ENCODE peak calls at places on chromosomes 3 and 15, in four cellular contexts. One of them, this sample, is unnamed.

GRCh38 chr3:44992555-44993470 is 16.8 kb downstream of the EXOSC7 start:
- DNase-seq in GM12878: no peak
- DNase-seq in CD8-positive, alpha-beta T cell: no peak
- DNase-seq in pancreas: no peak
- DNase-seq in this sample: no peak

GRCh38 chr15:100835626-100836025 is 44.0 kb upstream of the ALDH1A3 start:
- DNase-seq in GM12878: no peak
- DNase-seq in CD8-positive, alpha-beta T cell: no peak
- DNase-seq in pancreas: no peak
- DNase-seq in this sample: no peak

GRCh38 chr15:47378527-47378926 is 338.8 kb upstream of the SEMA6D start:
- DNase-seq in GM12878: no peak
- DNase-seq in CD8-positive, alpha-beta T cell: no peak
- DNase-seq in pancreas: no peak
- DNase-seq in this sample: no peak

GRCh38 chr3:23809840-23810341 is 4.1 kb downstream of the UBE2E1 start:
- DNase-seq in GM12878: no peak
- DNase-seq in CD8-positive, alpha-beta T cell: no peak
- DNase-seq in pancreas: no peak
- DNase-seq in this sample: no peak

GRCh38 chr3:197847866-197848401 is 56.9 kb downstream of the LRCH3 start:
- DNase-seq in GM12878: peak; percentile 58
- DNase-seq in CD8-positive, alpha-beta T cell: no peak
- DNase-seq in pancreas: no peak
- DNase-seq in this sample: no peak

GRCh38 chr15:26892678-26893077 is 25.8 kb downstream of the GABRA5 start:
- DNase-seq in GM12878: no peak
- DNase-seq in CD8-positive, alpha-beta T cell: no peak
- DNase-seq in pancreas: no peak
- DNase-seq in this sample: no peak

GRCh38 chr15:81160312-81161214 is 26.5 kb downstream of the CFAP161 start:
- DNase-seq in GM12878: no peak
- DNase-seq in CD8-positive, alpha-beta T cell: no peak
- DNase-seq in pancreas: no peak
- DNase-seq in this sample: no peak

GRCh38 chr3:171446801-171447578 is 13.2 kb downstream of the TNIK start:
- DNase-seq in GM12878: no peak
- DNase-seq in CD8-positive, alpha-beta T cell: no peak
- DNase-seq in pancreas: peak; percentile 30
- DNase-seq in this sample: no peak

GRCh38 chr15:94297543-94297942 is 66.2 kb downstream of the MCTP2 start:
- DNase-seq in GM12878: no peak
- DNase-seq in CD8-positive, alpha-beta T cell: no peak
- DNase-seq in pancreas: no peak
- DNase-seq in this sample: no peak

GRCh38 chr3:174331095-174331802 is 527.9 kb upstream of the NAALADL2 start:
- DNase-seq in GM12878: no peak
- DNase-seq in CD8-positive, alpha-beta T cell: no peak
- DNase-seq in pancreas: no peak
- DNase-seq in this sample: no peak

GRCh38 chr3:177810162-177810623 is 612.9 kb upstream of the TBL1XR1 start:
- DNase-seq in GM12878: no peak
- DNase-seq in CD8-positive, alpha-beta T cell: no peak
- DNase-seq in pancreas: no peak
- DNase-seq in this sample: no peak

GRCh38 chr15:71678191-71678590 is 132.2 kb upstream of the NR2E3 start:
- DNase-seq in GM12878: no peak
- DNase-seq in CD8-positive, alpha-beta T cell: no peak
- DNase-seq in pancreas: no peak
- DNase-seq in this sample: no peak

GRCh38 chr3:179181993-179182551 is 33.9 kb downstream of the PIK3CA start:
- DNase-seq in GM12878: no peak
- DNase-seq in CD8-positive, alpha-beta T cell: no peak
- DNase-seq in pancreas: no peak
- DNase-seq in this sample: no peak

GRCh38 chr3:52891164-52891563 is 6.2 kb downstream of the STIMATE start:
- DNase-seq in GM12878: no peak
- DNase-seq in CD8-positive, alpha-beta T cell: no peak
- DNase-seq in pancreas: no peak
- DNase-seq in this sample: peak; percentile 32

GRCh38 chr3:57681691-57682090 is 11.2 kb downstream of the DENND6A start:
- DNase-seq in GM12878: no peak
- DNase-seq in CD8-positive, alpha-beta T cell: no peak
- DNase-seq in pancreas: no peak
- DNase-seq in this sample: no peak
- H3K36me3 ChIP-seq in GM12878: no peaks in the 10 kb centered on the region
- H3K36me3 ChIP-seq in CD8-positive, alpha-beta T cell: no peaks in the 10 kb centered on the region
- H3K36me3 ChIP-seq in pancreas: no peaks in the 10 kb centered on the region
- H3K36me3 ChIP-seq in this sample: no peaks in the 10 kb centered on the region

DNA sequence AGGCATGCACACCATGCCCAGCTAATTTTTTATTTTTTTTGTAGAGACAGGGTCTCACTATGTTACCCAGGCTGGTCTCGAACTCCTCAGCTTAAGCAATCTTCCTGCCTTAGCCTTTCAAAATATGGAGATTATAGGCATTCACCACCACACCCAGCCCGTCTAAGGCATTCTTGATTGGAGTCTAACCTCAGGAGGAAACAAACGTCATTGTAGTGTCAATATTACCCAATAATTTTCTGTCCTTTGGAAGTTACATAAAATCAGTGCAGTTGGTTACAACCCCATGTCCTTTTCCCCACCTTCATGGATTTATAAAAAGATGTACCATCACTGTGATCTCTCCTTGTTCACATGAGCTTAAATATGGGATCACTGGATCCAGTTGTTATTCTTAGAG is 41.8 kb downstream of the TIMP4 start:
- DNase-seq in GM12878: no peak
- DNase-seq in CD8-positive, alpha-beta T cell: no peak
- DNase-seq in pancreas: no peak
- DNase-seq in this sample: no peak
- H3K36me3 ChIP-seq in GM12878: no peaks in the 10 kb centered on the region
- H3K36me3 ChIP-seq in CD8-positive, alpha-beta T cell: no peaks in the 10 kb centered on the region
- H3K36me3 ChIP-seq in pancreas: no peaks in the 10 kb centered on the region
- H3K36me3 ChIP-seq in this sample: no peaks in the 10 kb centered on the region

GRCh38 chr3:131494706-131495105 is 8.1 kb downstream of the MRPL3 start:
- DNase-seq in GM12878: no peak
- DNase-seq in CD8-positive, alpha-beta T cell: no peak
- DNase-seq in pancreas: no peak
- DNase-seq in this sample: no peak
- H3K36me3 ChIP-seq in GM12878: peaks cover 3% of the 10 kb centered on the region
- H3K36me3 ChIP-seq in CD8-positive, alpha-beta T cell: peaks cover 36% of the 10 kb centered on the region
- H3K36me3 ChIP-seq in pancreas: peaks cover 12% of the 10 kb centered on the region
- H3K36me3 ChIP-seq in this sample: peaks cover 30% of the 10 kb centered on the region

GRCh38 chr15:61701455-61701854 is 358.8 kb downstream of the VPS13C start:
- DNase-seq in GM12878: no peak
- DNase-seq in CD8-positive, alpha-beta T cell: no peak
- DNase-seq in pancreas: no peak
- DNase-seq in this sample: no peak
- H3K36me3 ChIP-seq in GM12878: no peaks in the 10 kb centered on the region
- H3K36me3 ChIP-seq in CD8-positive, alpha-beta T cell: no peaks in the 10 kb centered on the region
- H3K36me3 ChIP-seq in pancreas: no peaks in the 10 kb centered on the region
- H3K36me3 ChIP-seq in this sample: no peaks in the 10 kb centered on the region

GRCh38 chr15:66514586-66514985 is 9.5 kb downstream of the ZWILCH start:
- DNase-seq in GM12878: no peak
- DNase-seq in CD8-positive, alpha-beta T cell: no peak
- DNase-seq in pancreas: no peak
- DNase-seq in this sample: no peak

DNA sequence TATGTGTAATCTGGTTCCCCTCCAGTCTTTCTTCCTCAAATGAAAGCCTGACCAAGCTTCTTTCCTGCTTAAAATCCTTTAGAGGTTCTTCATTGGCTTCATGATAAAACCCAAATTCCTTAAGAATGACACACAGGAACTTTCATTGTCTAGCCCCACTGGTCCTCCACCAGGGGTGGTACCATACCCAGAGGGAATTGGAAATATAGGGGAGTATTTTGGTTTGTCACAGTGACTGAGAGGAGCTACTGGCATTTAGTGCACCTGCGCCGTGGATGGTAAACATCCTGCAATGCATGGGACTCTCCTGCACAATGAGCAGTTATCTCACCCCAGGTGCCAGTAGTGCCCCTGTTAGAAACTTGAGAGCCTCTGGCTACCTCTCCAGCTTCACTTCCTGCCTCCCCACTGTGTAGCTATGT is 10.8 kb downstream of the ZWILCH start:
- DNase-seq in GM12878: no peak
- DNase-seq in CD8-positive, alpha-beta T cell: no peak
- DNase-seq in pancreas: no peak
- DNase-seq in this sample: no peak
- H3K36me3 ChIP-seq in GM12878: peaks cover 1% of the 10 kb centered on the region
- H3K36me3 ChIP-seq in CD8-positive, alpha-beta T cell: peaks cover 4% of the 10 kb centered on the region
- H3K36me3 ChIP-seq in pancreas: no peaks in the 10 kb centered on the region
- H3K36me3 ChIP-seq in this sample: no peaks in the 10 kb centered on the region

DNA sequence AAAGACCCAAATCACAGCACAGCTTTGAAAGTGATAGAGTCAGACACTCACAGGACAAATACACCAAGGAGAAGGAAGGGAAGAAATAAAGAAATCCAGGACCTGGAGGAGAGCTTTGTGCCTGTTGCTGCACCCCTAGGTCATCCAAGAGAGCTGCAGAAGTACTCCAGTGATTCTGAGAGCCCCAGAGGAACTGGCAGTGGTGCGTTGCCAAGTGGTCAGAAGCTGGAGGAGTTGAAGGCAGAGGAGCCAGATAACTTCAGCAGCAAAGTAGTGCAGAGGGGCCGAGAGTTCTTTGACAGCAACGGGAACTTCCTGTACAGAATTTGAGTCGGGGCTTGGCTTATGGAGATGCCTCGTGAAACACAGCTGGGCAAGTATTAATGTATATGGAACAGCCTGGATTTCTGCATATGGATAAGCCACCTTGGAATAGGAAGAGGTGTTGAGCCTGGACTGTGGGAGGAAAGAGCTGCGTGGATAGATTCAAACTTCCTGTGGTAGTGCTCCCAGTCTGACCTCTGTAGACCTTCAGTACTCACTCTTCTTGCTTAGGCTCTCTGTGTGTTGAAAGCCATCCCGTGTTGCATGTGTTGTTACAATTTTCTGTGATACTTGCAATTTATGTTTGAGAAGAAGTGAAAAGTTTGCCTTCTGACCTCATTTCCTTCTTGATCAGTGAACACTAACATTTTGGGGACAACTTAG is 6.1 kb downstream of the NGRN start:
- DNase-seq in GM12878: no peak
- DNase-seq in CD8-positive, alpha-beta T cell: no peak
- DNase-seq in pancreas: no peak
- DNase-seq in this sample: no peak
- H3K36me3 ChIP-seq in GM12878: peaks cover 2% of the 10 kb centered on the region
- H3K36me3 ChIP-seq in CD8-positive, alpha-beta T cell: peaks cover 28% of the 10 kb centered on the region
- H3K36me3 ChIP-seq in pancreas: peaks cover 11% of the 10 kb centered on the region
- H3K36me3 ChIP-seq in this sample: peaks cover 62% of the 10 kb centered on the region

DNA sequence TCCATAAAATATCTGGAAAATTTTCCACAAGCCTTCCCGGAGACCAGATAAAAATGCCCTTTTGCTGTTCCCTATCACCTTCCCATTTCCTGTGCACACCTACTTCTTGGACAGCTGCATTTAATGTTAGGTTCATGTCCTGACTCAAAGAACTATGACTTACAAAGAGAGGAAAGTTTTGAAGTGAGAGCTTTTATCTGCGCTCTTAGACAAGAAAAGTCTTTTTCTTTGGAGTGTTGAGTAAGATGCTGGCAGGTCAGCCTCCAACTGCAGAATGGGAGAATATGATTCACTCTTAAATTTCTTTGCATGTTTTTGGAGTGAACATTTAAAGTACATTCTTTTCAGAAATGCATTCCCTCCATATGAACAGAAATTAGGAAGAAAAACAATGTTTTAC is 147.3 kb upstream of the DPH6 start:
- DNase-seq in GM12878: no peak
- DNase-seq in CD8-positive, alpha-beta T cell: no peak
- DNase-seq in pancreas: no peak
- DNase-seq in this sample: no peak
- H3K36me3 ChIP-seq in GM12878: no peaks in the 10 kb centered on the region
- H3K36me3 ChIP-seq in CD8-positive, alpha-beta T cell: no peaks in the 10 kb centered on the region
- H3K36me3 ChIP-seq in pancreas: no peaks in the 10 kb centered on the region
- H3K36me3 ChIP-seq in this sample: no peaks in the 10 kb centered on the region

DNA sequence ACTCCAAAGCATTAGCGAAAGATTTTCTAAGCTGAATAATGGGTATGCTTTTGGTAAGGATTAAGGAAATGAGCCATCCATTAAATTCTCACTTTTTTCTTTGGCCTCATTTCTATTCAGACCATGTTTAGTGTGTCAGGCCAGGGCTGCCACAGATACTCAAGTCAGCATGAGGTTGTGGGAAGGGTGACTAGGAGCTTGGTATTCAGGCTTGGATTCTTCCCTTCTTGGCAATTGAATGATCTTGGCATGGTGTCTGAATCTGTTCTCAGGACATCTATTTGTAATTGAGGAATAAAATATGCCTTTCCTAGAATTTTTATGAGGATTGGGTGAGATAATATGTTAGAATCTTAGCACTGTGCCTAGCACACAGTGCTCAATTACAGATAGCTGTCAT is 11.2 kb downstream of the CCNB2 start:
- DNase-seq in GM12878: no peak
- DNase-seq in CD8-positive, alpha-beta T cell: no peak
- DNase-seq in pancreas: no peak
- DNase-seq in this sample: no peak
- H3K36me3 ChIP-seq in GM12878: peaks cover 20% of the 10 kb centered on the region
- H3K36me3 ChIP-seq in CD8-positive, alpha-beta T cell: no peaks in the 10 kb centered on the region
- H3K36me3 ChIP-seq in pancreas: no peaks in the 10 kb centered on the region
- H3K36me3 ChIP-seq in this sample: no peaks in the 10 kb centered on the region

DNA sequence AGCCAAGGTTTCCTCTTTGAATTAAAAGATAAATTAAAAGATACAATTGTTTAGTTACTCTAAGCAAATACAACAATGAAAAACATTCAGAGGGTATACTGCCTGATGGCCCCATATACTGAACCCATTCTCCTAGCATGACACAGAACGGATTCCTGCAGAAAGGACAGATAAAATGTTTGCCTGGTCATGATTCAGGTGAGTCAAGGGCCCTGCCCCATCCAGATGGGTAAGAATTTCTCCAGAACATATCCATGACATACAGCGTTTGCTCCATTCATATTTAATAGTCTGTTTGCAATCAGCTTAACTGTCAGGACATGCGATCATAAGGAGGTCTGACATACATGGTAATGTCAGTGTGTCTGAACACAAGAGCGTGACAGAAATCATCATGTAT is 8.6 kb downstream of the TMEM41A start:
- DNase-seq in GM12878: no peak
- DNase-seq in CD8-positive, alpha-beta T cell: no peak
- DNase-seq in pancreas: no peak
- DNase-seq in this sample: no peak
- H3K36me3 ChIP-seq in GM12878: peaks cover 12% of the 10 kb centered on the region
- H3K36me3 ChIP-seq in CD8-positive, alpha-beta T cell: peaks cover 26% of the 10 kb centered on the region
- H3K36me3 ChIP-seq in pancreas: peaks cover 6% of the 10 kb centered on the region
- H3K36me3 ChIP-seq in this sample: peaks cover 33% of the 10 kb centered on the region